ENCODE peak calls at places on chromosomes 6 and 20, in four cellular contexts. One of them, this sample, is unnamed.

GRCh38 chr20:46913329-46914044 is 18.8 kb downstream of the EYA2 start:
- DNase-seq in stimulated activated CD4-positive, alpha-beta T cell treated with anti-CD3 and anti-CD28 coated beads, Interleukin-12 subunit alpha, Interleukin-12 subunit beta, amount 100 ng/mL, for 4 hours: no peak
- DNase-seq in activated T-helper 1 cell treated with Interleukin-2 at 50 U/mL for 16 hours: no peak
- DNase-seq in GM04503: no peak
- DNase-seq in this sample: no peak

GRCh38 chr6:34743625-34744293 is 13.5 kb upstream of the SNRPC start:
- DNase-seq in GM04503: no peak
- DNase-seq in stimulated activated CD4-positive, alpha-beta T cell treated with anti-CD3 and anti-CD28 coated beads, Interleukin-12 subunit alpha, Interleukin-12 subunit beta, amount 100 ng/mL, for 4 hours: no peak
- DNase-seq in activated T-helper 1 cell treated with Interleukin-2 at 50 U/mL for 16 hours: no peak
- DNase-seq in this sample: no peak

GRCh38 chr6:157449610-157450009 is 68.6 kb downstream of the ZDHHC14 start:
- DNase-seq in stimulated activated CD4-positive, alpha-beta T cell treated with anti-CD3 and anti-CD28 coated beads, Interleukin-12 subunit alpha, Interleukin-12 subunit beta, amount 100 ng/mL, for 4 hours: no peak
- DNase-seq in GM04503: no peak
- DNase-seq in activated T-helper 1 cell treated with Interleukin-2 at 50 U/mL for 16 hours: no peak
- DNase-seq in this sample: no peak

GRCh38 chr6:160379464-160379863 is 31.3 kb downstream of the SLC22A3 start:
- DNase-seq in stimulated activated CD4-positive, alpha-beta T cell treated with anti-CD3 and anti-CD28 coated beads, Interleukin-12 subunit alpha, Interleukin-12 subunit beta, amount 100 ng/mL, for 4 hours: no peak
- DNase-seq in activated T-helper 1 cell treated with Interleukin-2 at 50 U/mL for 16 hours: no peak
- DNase-seq in GM04503: peak; percentile 1
- DNase-seq in this sample: no peak

GRCh38 chr6:129280719-129281118 is 397.8 kb downstream of the LAMA2 start:
- DNase-seq in activated T-helper 1 cell treated with Interleukin-2 at 50 U/mL for 16 hours: peak; percentile 15
- DNase-seq in stimulated activated CD4-positive, alpha-beta T cell treated with anti-CD3 and anti-CD28 coated beads, Interleukin-12 subunit alpha, Interleukin-12 subunit beta, amount 100 ng/mL, for 4 hours: peak; percentile 3
- DNase-seq in GM04503: no peak
- DNase-seq in this sample: no peak

GRCh38 chr6:32774428-32774827 is 11.1 kb upstream of the HLA-DQB2 start:
- DNase-seq in stimulated activated CD4-positive, alpha-beta T cell treated with anti-CD3 and anti-CD28 coated beads, Interleukin-12 subunit alpha, Interleukin-12 subunit beta, amount 100 ng/mL, for 4 hours: no peak
- DNase-seq in GM04503: no peak
- DNase-seq in activated T-helper 1 cell treated with Interleukin-2 at 50 U/mL for 16 hours: no peak
- DNase-seq in this sample: no peak

GRCh38 chr20:10213526-10213925 is 5.1 kb upstream of the SNAP25 start:
- DNase-seq in GM04503: no peak
- DNase-seq in activated T-helper 1 cell treated with Interleukin-2 at 50 U/mL for 16 hours: no peak
- DNase-seq in stimulated activated CD4-positive, alpha-beta T cell treated with anti-CD3 and anti-CD28 coated beads, Interleukin-12 subunit alpha, Interleukin-12 subunit beta, amount 100 ng/mL, for 4 hours: no peak
- DNase-seq in this sample: no peak

GRCh38 chr6:158770533-158770932 is 48.6 kb downstream of the EZR start:
- DNase-seq in stimulated activated CD4-positive, alpha-beta T cell treated with anti-CD3 and anti-CD28 coated beads, Interleukin-12 subunit alpha, Interleukin-12 subunit beta, amount 100 ng/mL, for 4 hours: no peak
- DNase-seq in activated T-helper 1 cell treated with Interleukin-2 at 50 U/mL for 16 hours: no peak
- DNase-seq in GM04503: no peak
- DNase-seq in this sample: no peak

GRCh38 chr6:30741789-30742315 is 635 bp downstream of the FLOT1 start:
- DNase-seq in activated T-helper 1 cell treated with Interleukin-2 at 50 U/mL for 16 hours: no peak
- DNase-seq in stimulated activated CD4-positive, alpha-beta T cell treated with anti-CD3 and anti-CD28 coated beads, Interleukin-12 subunit alpha, Interleukin-12 subunit beta, amount 100 ng/mL, for 4 hours: no peak
- DNase-seq in GM04503: no peak
- DNase-seq in this sample: no peak

This sample was measured in GM12891.